ENCODE peak calls at places on chromosomes 12 and 14, in six cellular contexts. D is left ventricle myocardium inferior; Y is effector memory CD4-positive, alpha-beta T cell; P is right atrium auricular region; H is ovary; M is heart left ventricle. J is an unnamed sample.

GRCh38 chr12:28129031-28129430 is 61.2 kb upstream of the CCDC91 start:
- DNase-seq in M (no peak), Y (no peak), P (no peak), D (no peak), H (no peak), J (no peak)

GRCh38 chr14:85475113-85475512 is 54.8 kb upstream of the FLRT2 start:
- DNase-seq in M (no peak), Y (no peak), H (no peak), P (no peak), D (no peak), J (no peak)

GRCh38 chr12:3164454-3165310 is 87.5 kb downstream of the TSPAN9 start:
- DNase-seq in Y (no peak), M (no peak), D (no peak), H (no peak), P (no peak), J (no peak)

GRCh38 chr12:115871714-115872113 is 405.8 kb downstream of the MED13L start:
- DNase-seq in H (no peak), Y (no peak), D (no peak), P (no peak), M (no peak), J (no peak)

GRCh38 chr14:21093769-21094681 is 4.4 kb downstream of the ZNF219 start:
- DNase-seq in D (no peak), M (no peak), P (no peak), H (peak; percentile 27), Y (no peak), J (no peak)

GRCh38 chr14:39396448-39396847 is 35.8 kb downstream of the FBXO33 start:
- DNase-seq in M (no peak), H (no peak), D (no peak), P (no peak), Y (no peak), J (no peak)

GRCh38 chr14:23640524-23641141 is 4.5 kb downstream of the DHRS2 start:
- DNase-seq in H (peak; percentile 89), P (no peak), M (no peak), D (peak; percentile 29), Y (no peak), J (no peak)

GRCh38 chr12:15801770-15802393 is 12.7 kb upstream of the EPS8 start:
- DNase-seq in D (no peak), H (no peak), Y (no peak), M (no peak), P (no peak), J (no peak)

GRCh38 chr12:10069099-10069498 is 29.7 kb downstream of the CLEC1A start:
- DNase-seq in H (no peak), Y (no peak), M (no peak), D (no peak), P (no peak), J (no peak)

GRCh38 chr12:127655691-127656090 is 611.3 kb upstream of the TMEM132C start:
- DNase-seq in M (no peak), Y (no peak), D (no peak), P (no peak), H (no peak), J (no peak)

GRCh38 chr12:132277374-132277801 is 52.0 kb downstream of the GALNT9 start:
- DNase-seq in M (peak; percentile 36), H (no peak), Y (no peak), D (no peak), P (no peak), J (no peak)

GRCh38 chr12:112424126-112424525 is 5.4 kb downstream of the PTPN11 start:
- DNase-seq in H (no peak), D (no peak), Y (no peak), P (no peak), M (no peak), J (no peak)

GRCh38 chr14:33509927-33510535 is 440.8 kb downstream of the EGLN3 start:
- DNase-seq in D (no peak), M (no peak), H (peak; percentile 14), P (no peak), Y (no peak), J (no peak)

GRCh38 chr12:91413591-91413990 is 231.0 kb upstream of the DCN start:
- DNase-seq in D (no peak), M (no peak), H (no peak), P (no peak), Y (no peak), J (no peak)

GRCh38 chr14:68153275-68153674 is 333.7 kb downstream of the RAD51B start:
- DNase-seq in M (no peak), H (no peak), P (no peak), Y (no peak), D (no peak), J (no peak)

GRCh38 chr12:110813756-110814155 is 33.0 kb upstream of the CCDC63 start:
- DNase-seq in Y (no peak), D (no peak), H (no peak), M (no peak), P (no peak), J (no peak)

GRCh38 chr14:70709726-70710382 is 68.1 kb downstream of the TTC9 start:
- DNase-seq in M (no peak), H (no peak), P (no peak), Y (no peak), D (no peak), J (peak; percentile 34)

GRCh38 chr12:56461235-56462159 is 6.9 kb upstream of the SPRYD4 start:
- DNase-seq in D (no peak), Y (no peak), M (no peak), H (no peak), P (no peak), J (no peak)

GRCh38 chr14:38868415-38869290 is 234.4 kb downstream of the SEC23A start:
- DNase-seq in M (no peak), D (no peak), P (no peak), H (no peak), Y (no peak), J (no peak)

GRCh38 chr12:115362319-115362976 is 678.5 kb upstream of the TBX3 start:
- DNase-seq in M (no peak), P (no peak), H (no peak), D (no peak), Y (no peak), J (no peak)

GRCh38 chr12:130508318-130508717 is 170.6 kb downstream of the PIWIL1 start:
- DNase-seq in D (no peak), Y (no peak), P (no peak), M (no peak), H (no peak), J (no peak)

GRCh38 chr12:6823161-6824084 is 1.8 kb downstream of the GPR162 start:
- DNase-seq in D (no peak), Y (no peak), P (no peak), H (no peak), M (no peak), J (no peak)

GRCh38 chr14:92035890-92036289 is 4.0 kb downstream of the TRIP11 start:
- DNase-seq in D (no peak), Y (no peak), H (no peak), M (no peak), P (no peak), J (no peak)

GRCh38 chr12:65822732-65823480 is 1.4 kb upstream of the HMGA2 start:
- DNase-seq in P (no peak), H (peak; percentile 31), D (no peak), Y (no peak), M (no peak), J (no peak)

GRCh38 chr12:203462-204260 is 10.3 kb downstream of the SLC6A12 start:
- DNase-seq in P (no peak), D (peak; percentile 39), M (peak; percentile 68), Y (no peak), H (peak; percentile 68), J (no peak)

GRCh38 chr12:72273851-72274284 is 1.7 kb downstream of the TRHDE start:
- DNase-seq in M (no peak), Y (no peak), P (peak; percentile 59), D (no peak), H (peak; percentile 30), J (no peak)

GRCh38 chr12:116892318-116892717 is 11.1 kb upstream of the HRK start:
- DNase-seq in H (no peak), M (no peak), P (no peak), D (no peak), Y (no peak), J (no peak)

GRCh38 chr14:69812725-69813124 is 15.7 kb upstream of the SLC10A1 start:
- DNase-seq in Y (no peak), H (no peak), D (no peak), M (no peak), P (no peak), J (no peak)

GRCh38 chr12:122844366-122844971 is 9.2 kb downstream of the HIP1R start:
- DNase-seq in Y (no peak), D (no peak), M (no peak), P (no peak), H (no peak), J (no peak)

GRCh38 chr12:121578230-121579189 is 2.3 kb downstream of the KDM2B start:
- DNase-seq in H (peak; percentile 55), M (peak; percentile 63), Y (no peak), D (peak; percentile 21), P (no peak), J (no peak)

GRCh38 chr12:101200824-101201223 is 9.2 kb downstream of the SLC5A8 start:
- DNase-seq in D (no peak), Y (no peak), H (no peak), P (no peak), M (no peak), J (no peak)

DNA sequence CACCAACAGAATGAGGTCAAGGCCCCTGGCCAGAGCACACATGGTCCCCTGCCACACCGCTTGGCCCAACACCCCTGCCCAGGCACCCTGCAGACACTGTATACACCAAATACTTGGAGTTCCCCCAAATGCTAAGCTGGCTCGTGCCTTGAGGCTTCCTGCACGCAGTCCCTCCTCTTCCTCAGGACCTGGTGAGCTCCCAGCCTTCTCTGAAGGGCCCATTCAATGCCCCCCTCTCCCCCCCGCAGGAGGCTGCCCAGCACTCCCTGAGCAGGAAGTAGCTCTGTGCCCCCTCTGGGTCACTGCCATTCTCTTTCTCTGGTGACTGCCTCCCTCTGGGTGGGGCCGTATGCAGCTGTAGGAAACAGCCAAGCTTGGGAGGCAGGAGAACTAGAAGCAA is 75.3 kb downstream of the ITPK1 start:
- DNase-seq in H (no peak), D (peak; percentile 60), Y (no peak), M (no peak), P (no peak), J (no peak)
- H3K4me1 ChIP-seq in H (peaks cover 20% of the 10 kb centered on the region), D (peaks cover 100% of the 10 kb centered on the region), Y (no peaks in the 10 kb centered on the region), M (peaks cover 92% of the 10 kb centered on the region), P (peaks cover 94% of the 10 kb centered on the region), J (peaks cover 57% of the 10 kb centered on the region)

GRCh38 chr14:89457007-89457406 is 40.0 kb upstream of the FOXN3 start:
- DNase-seq in D (no peak), H (no peak), Y (no peak), M (no peak), P (no peak), J (no peak)
- H3K27me3 ChIP-seq in D (no peaks in the 10 kb centered on the region), H (no peaks in the 10 kb centered on the region), Y (no peaks in the 10 kb centered on the region), M (no peaks in the 10 kb centered on the region), P (no peaks in the 10 kb centered on the region), J (no peaks in the 10 kb centered on the region)

GRCh38 chr14:77376380-77376770 is 519 bp downstream of the TMED8 start:
- DNase-seq in D (peak; percentile 16), H (peak; percentile 44), Y (no peak), M (peak; percentile 58), P (peak; percentile 58), J (peak; percentile 30)
- H3K4me1 ChIP-seq in D (peaks cover 28% of the 10 kb centered on the region), H (peaks cover 5% of the 10 kb centered on the region), Y (peaks cover 10% of the 10 kb centered on the region), M (peaks cover 33% of the 10 kb centered on the region), P (peaks cover 13% of the 10 kb centered on the region), J (peaks cover 10% of the 10 kb centered on the region)

DNA sequence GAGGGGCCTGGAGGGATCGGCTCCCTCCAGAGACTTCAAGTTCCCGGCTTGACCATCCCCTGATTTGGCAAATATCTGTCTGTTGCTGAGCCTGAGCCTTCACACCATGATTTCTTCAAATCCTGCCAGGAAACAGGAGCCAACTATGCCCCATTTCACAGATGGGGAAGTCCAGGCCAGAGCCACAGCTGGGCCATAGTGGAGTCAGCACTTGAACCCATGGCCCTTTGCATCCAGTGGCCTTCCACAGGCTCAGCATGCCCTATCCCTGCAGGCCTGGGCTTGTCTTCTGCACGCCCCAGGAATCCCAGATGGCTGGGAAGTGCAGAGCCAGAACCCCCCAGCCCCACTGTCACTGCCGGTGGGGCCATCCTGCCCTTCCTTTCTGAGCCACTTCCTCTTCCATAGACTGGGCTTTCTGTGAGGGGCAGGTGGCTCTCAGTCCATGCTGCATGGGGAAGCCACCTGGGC is 44.9 kb downstream of the CYP46A1 start:
- DNase-seq in M (no peak), P (peak; percentile 51), H (peak; percentile 7), Y (no peak), D (peak; percentile 5), J (no peak)
- H3K27me3 ChIP-seq in M (no peaks in the 10 kb centered on the region), P (no peaks in the 10 kb centered on the region), H (no peaks in the 10 kb centered on the region), Y (peaks cover 9% of the 10 kb centered on the region), D (peaks cover 11% of the 10 kb centered on the region), J (no peaks in the 10 kb centered on the region)